ENCODE peak calls at places on chromosomes 4 and X, in seven cellular contexts. K is breast epithelium, L is right lobe of liver, V is stomach, X is ovary, U is HCT116, P is heart left ventricle. C is an unnamed sample. For H3K36me3, the result is how much of the 10 kb centered on the place peaks cover.

GRCh38 chrX:137565318-137565904 is 516 bp upstream of the ZIC3 start:
- DNase-seq in L (no peak), K (no peak), V (no peak), P (no peak), U (no peak), X (no peak), C (no peak)

GRCh38 chrX:20432746-20433374 is 166.2 kb upstream of the RPS6KA3 start:
- DNase-seq in P (no peak), L (no peak), U (no peak), X (no peak), V (no peak), K (no peak), C (no peak)

GRCh38 chrX:39453847-39454645 is 643.7 kb downstream of the BCOR start:
- DNase-seq in P (peak), U (no peak), K (no peak), V (no peak), L (no peak), X (no peak), C (no peak)

GRCh38 chrX:12137982-12138365 is 299 bp upstream of the FRMPD4 start:
- DNase-seq in L (no peak), K (no peak), P (no peak), V (no peak), X (no peak), U (no peak), C (no peak)

GRCh38 chr4:182015893-182016292 is 227.3 kb upstream of the TENM3 start:
- DNase-seq in P (no peak), L (no peak), U (no peak), K (no peak), X (no peak), V (no peak), C (no peak)

GRCh38 chr4:106864231-106864630 is 171.9 kb downstream of the DKK2 start:
- DNase-seq in X (no peak), K (no peak), U (no peak), L (no peak), P (no peak), V (no peak), C (no peak)

GRCh38 chr4:139524062-139524631 is 31.9 kb downstream of the SETD7 start:
- DNase-seq in V (no peak), U (no peak), L (no peak), K (no peak), X (no peak), P (no peak), C (no peak)

GRCh38 chrX:10577863-10578262 is 42.5 kb downstream of the MID1 start:
- DNase-seq in U (no peak), X (no peak), P (no peak), K (no peak), V (no peak), L (no peak), C (no peak)

GRCh38 chr4:71559957-71560541 is 221.2 kb downstream of the SLC4A4 start:
- DNase-seq in P (no peak), K (no peak), U (no peak), X (no peak), L (no peak), V (no peak), C (no peak)

GRCh38 chr4:182143822-182144620 is 99.2 kb upstream of the TENM3 start:
- DNase-seq in V (no peak), U (no peak), P (no peak), X (peak), K (no peak), L (peak), C (peak)

GRCh38 chr4:41631538-41631937 is 93.6 kb downstream of the LIMCH1 start:
- DNase-seq in U (no peak), V (no peak), X (no peak), K (no peak), P (no peak), L (no peak), C (no peak)

GRCh38 chr4:176034498-176034897 is 31.1 kb upstream of the WDR17 start:
- DNase-seq in L (no peak), U (peak), X (no peak), K (no peak), P (no peak), V (no peak), C (peak)

GRCh38 chr4:1026115-1026514 is 14.7 kb downstream of the FGFRL1 start:
- DNase-seq in P (no peak), X (no peak), K (no peak), U (no peak), V (peak), L (peak), C (no peak)

GRCh38 chrX:12955882-12956703 is 18.8 kb upstream of the TMSB4X start:
- DNase-seq in U (peak), L (peak), K (no peak), X (no peak), P (peak), V (peak), C (peak)

GRCh38 chr4:13527983-13528822 is 16.1 kb downstream of the NKX3-2 start:
- DNase-seq in L (no peak), U (no peak), K (no peak), X (no peak), V (no peak), P (no peak), C (no peak)

GRCh38 chr4:53322696-53323095 is 43.2 kb downstream of the SCFD2 start:
- DNase-seq in K (no peak), L (no peak), P (no peak), U (no peak), X (no peak), V (no peak), C (no peak)

GRCh38 chrX:30343206-30343605 is 34.0 kb upstream of the NR0B1 start:
- DNase-seq in X (no peak), V (no peak), K (no peak), P (no peak), U (no peak), L (peak), C (no peak)
- H3K36me3 ChIP-seq in X (under half), V (under half), K (under half), P (under half), U (under half), L (under half), C (under half)

GRCh38 chr4:186190456-186191265 is 706 bp upstream of the CYP4V2 start:
- DNase-seq in K (peak), U (no peak), L (no peak), V (no peak), X (no peak), P (peak), C (no peak)

GRCh38 chr4:186189656-186190055 is 1.7 kb upstream of the CYP4V2 start:
- DNase-seq in V (no peak), L (no peak), P (no peak), K (no peak), U (no peak), X (no peak), C (no peak)

GRCh38 chr4:186192068-186192751 is 843 bp downstream of the CYP4V2 start:
- DNase-seq in V (peak), P (peak), K (peak), L (peak), X (peak), U (no peak), C (peak)

GRCh38 chr4:186193851-186194250 is 2.5 kb downstream of the CYP4V2 start:
- DNase-seq in X (no peak), U (no peak), P (no peak), V (no peak), L (no peak), K (no peak), C (no peak)

DNA sequence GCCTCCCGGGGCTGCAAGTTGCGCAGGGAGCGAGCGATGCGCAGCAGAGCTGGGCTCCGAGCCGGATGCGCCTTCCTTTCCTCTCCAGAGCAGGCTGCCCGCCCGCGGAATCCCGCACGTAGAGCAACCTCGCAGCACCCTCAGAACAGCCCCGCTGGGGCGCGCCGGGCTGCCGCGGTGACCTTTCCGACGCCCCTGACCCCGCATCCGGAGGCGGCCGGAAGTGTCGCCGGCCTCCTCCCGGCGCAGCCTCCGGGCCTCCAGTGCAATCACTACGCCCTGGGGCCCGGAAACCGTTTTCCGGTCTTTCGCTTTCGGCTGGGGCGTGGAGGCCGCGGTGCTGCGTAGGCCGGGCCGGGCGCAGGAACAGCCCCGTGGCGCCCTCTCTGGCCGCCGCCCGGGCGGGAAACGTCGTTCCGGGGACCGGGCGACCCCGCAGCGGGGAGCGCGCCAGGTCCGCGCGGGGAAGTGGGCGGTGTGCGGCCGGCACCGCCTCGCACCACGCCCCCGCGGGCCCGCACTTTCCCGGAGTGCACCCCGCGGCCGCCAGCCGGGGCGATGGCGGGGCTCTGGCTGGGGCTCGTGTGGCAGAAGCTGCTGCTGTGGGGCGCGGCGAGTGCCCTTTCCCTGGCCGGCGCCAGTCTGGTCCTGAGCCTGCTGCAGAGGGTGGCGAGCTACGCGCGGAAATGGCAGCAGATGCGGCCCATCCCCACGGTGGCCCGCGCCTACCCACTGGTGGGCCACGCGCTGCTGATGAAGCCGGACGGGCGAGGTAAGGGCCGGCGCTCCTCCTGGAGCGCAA is at the start of gene CYP4V2:
- DNase-seq in X (peak), L (peak), U (peak), K (peak), V (peak), P (peak), C (peak)
- TF ChIP-seq POLR2A in X (peak), L (peak), U (peak), K (peak), V (no peak), P (no peak), C (peak)

DNA sequence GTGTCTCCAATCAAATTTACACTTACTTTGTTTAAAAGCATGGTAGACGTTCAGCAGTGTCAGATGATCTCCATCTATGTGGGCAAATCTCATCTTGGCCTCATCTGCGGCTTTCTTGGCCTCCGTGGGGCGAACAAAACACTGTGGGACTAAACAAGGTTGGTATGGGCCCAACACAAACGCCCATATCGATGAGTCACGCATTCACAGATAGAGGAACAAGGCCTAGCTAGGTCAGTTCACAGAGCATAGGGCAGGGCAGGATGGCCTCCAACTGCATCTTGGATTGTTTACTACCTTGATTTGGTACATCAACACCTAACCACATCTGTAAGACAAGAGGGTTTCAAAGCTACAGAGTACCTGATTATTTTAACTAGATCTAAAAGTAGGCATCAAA is 47.3 kb downstream of the DHX15 start:
- DNase-seq in P (no peak), X (no peak), U (no peak), L (no peak), K (no peak), V (no peak), C (no peak)
- H3K36me3 ChIP-seq in P (half or more), X (under half), U (half or more), L (half or more), K (under half), V (under half), C (under half)

DNA sequence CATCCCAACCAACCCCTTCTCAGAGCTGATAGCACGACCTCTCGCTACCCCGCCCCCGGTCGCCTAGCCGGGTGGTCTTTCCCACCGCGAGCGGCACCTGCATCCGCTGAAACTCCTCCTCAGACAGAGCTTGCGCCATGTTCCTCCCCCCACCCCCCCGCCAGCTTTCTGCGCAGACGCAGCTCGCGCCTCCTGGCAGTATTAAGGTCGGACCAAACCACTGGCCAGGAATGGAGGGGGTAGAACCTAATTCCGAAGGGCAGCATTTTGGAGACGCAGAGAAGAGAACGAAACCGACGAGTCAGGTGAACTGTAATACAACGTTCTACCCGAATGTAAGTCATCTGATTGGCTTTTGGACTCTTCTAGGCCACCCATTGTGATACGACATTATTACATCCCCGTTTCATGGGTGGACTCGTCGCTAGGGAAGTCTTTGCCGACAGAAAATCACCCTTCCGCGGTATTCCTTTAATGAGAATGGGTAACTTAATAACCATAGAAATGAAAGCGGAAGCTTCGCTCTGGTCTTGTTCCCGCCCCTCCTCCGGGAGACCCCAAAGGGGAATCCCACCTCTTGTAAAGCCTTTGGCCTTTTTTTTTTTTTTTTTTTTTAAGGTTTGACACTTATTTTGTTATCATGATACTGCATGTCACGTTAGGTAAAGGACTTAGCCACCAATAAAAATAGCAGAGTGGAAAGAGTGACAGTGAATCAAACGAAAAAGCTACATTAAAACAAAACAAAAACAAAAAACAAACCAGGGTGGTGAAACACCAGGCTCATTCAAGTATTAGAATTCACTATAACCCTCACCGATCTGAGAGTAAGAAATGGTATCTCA is at the start of gene GRIPAP1:
- DNase-seq in P (peak), K (peak), U (peak), X (peak), L (peak), V (peak), C (peak)
- TF ChIP-seq POLR2A in P (no peak), K (no peak), U (no peak), X (peak), L (peak), V (no peak), C (no peak)